ENCODE peak calls at places on chromosomes 4 and X, in seven cellular contexts. One of them, this sample, is unnamed.

GRCh38 chrX:108732630-108733321 is 3.6 kb downstream of the IRS4 start:
- DNase-seq in type B pancreatic cell: no peak
- DNase-seq in PC-3: no peak
- DNase-seq in substantia nigra: no peak
- DNase-seq in kidney glomerular epithelial cell: no peak
- DNase-seq in kidney epithelial cell: no peak
- DNase-seq in caudate nucleus: no peak
- DNase-seq in this sample: no peak

GRCh38 chr4:155529197-155529596 is 137.5 kb upstream of the GUCY1A1 start:
- DNase-seq in type B pancreatic cell: no peak
- DNase-seq in PC-3: peak
- DNase-seq in substantia nigra: no peak
- DNase-seq in kidney glomerular epithelial cell: peak
- DNase-seq in kidney epithelial cell: no peak
- DNase-seq in caudate nucleus: no peak
- DNase-seq in this sample: no peak

GRCh38 chr4:131499139-131499873 is 1649.8 kb upstream of the PCDH10 start:
- DNase-seq in type B pancreatic cell: no peak
- DNase-seq in PC-3: peak
- DNase-seq in substantia nigra: no peak
- DNase-seq in kidney glomerular epithelial cell: peak
- DNase-seq in kidney epithelial cell: peak
- DNase-seq in caudate nucleus: no peak
- DNase-seq in this sample: no peak

GRCh38 chr4:78299565-78299972 is 242.4 kb downstream of the FRAS1 start:
- DNase-seq in type B pancreatic cell: no peak
- DNase-seq in PC-3: no peak
- DNase-seq in substantia nigra: no peak
- DNase-seq in kidney glomerular epithelial cell: no peak
- DNase-seq in kidney epithelial cell: no peak
- DNase-seq in caudate nucleus: no peak
- DNase-seq in this sample: no peak

GRCh38 chrX:40661489-40661888 is 14.1 kb upstream of the CXorf38 start:
- DNase-seq in type B pancreatic cell: no peak
- DNase-seq in PC-3: no peak
- DNase-seq in substantia nigra: no peak
- DNase-seq in kidney glomerular epithelial cell: no peak
- DNase-seq in kidney epithelial cell: no peak
- DNase-seq in caudate nucleus: no peak
- DNase-seq in this sample: no peak

GRCh38 chrX:13834316-13834715 is 17.4 kb upstream of the GPM6B start:
- DNase-seq in type B pancreatic cell: no peak
- DNase-seq in PC-3: no peak
- DNase-seq in substantia nigra: no peak
- DNase-seq in kidney glomerular epithelial cell: no peak
- DNase-seq in kidney epithelial cell: no peak
- DNase-seq in caudate nucleus: no peak
- DNase-seq in this sample: no peak

GRCh38 chr4:88366460-88366859 is 12.2 kb upstream of the HERC6 start:
- DNase-seq in type B pancreatic cell: no peak
- DNase-seq in PC-3: no peak
- DNase-seq in substantia nigra: no peak
- DNase-seq in kidney glomerular epithelial cell: no peak
- DNase-seq in kidney epithelial cell: no peak
- DNase-seq in caudate nucleus: no peak
- DNase-seq in this sample: no peak

GRCh38 chrX:129115104-129115503 is 408.2 kb downstream of the SMARCA1 start:
- DNase-seq in type B pancreatic cell: no peak
- DNase-seq in PC-3: peak
- DNase-seq in substantia nigra: no peak
- DNase-seq in kidney glomerular epithelial cell: no peak
- DNase-seq in kidney epithelial cell: no peak
- DNase-seq in caudate nucleus: no peak
- DNase-seq in this sample: no peak

GRCh38 chrX:1492421-1493012 is 39.8 kb upstream of the ASMTL start:
- DNase-seq in type B pancreatic cell: no peak
- DNase-seq in PC-3: no peak
- DNase-seq in substantia nigra: no peak
- DNase-seq in kidney glomerular epithelial cell: no peak
- DNase-seq in kidney epithelial cell: no peak
- DNase-seq in caudate nucleus: no peak
- DNase-seq in this sample: no peak

GRCh38 chr4:174808119-174808518 is 20.9 kb downstream of the GLRA3 start:
- DNase-seq in type B pancreatic cell: no peak
- DNase-seq in PC-3: no peak
- DNase-seq in substantia nigra: no peak
- DNase-seq in kidney glomerular epithelial cell: no peak
- DNase-seq in kidney epithelial cell: no peak
- DNase-seq in caudate nucleus: no peak
- DNase-seq in this sample: no peak

GRCh38 chr4:106541253-106541652 is 172.7 kb upstream of the GIMD1 start:
- DNase-seq in type B pancreatic cell: no peak
- DNase-seq in PC-3: peak
- DNase-seq in substantia nigra: no peak
- DNase-seq in kidney glomerular epithelial cell: peak
- DNase-seq in kidney epithelial cell: peak
- DNase-seq in caudate nucleus: no peak
- DNase-seq in this sample: no peak

GRCh38 chrX:23720117-23720677 is 22.9 kb downstream of the ACOT9 start:
- DNase-seq in type B pancreatic cell: no peak
- DNase-seq in PC-3: no peak
- DNase-seq in substantia nigra: no peak
- DNase-seq in kidney glomerular epithelial cell: no peak
- DNase-seq in kidney epithelial cell: no peak
- DNase-seq in caudate nucleus: no peak
- DNase-seq in this sample: no peak

GRCh38 chr4:82721819-82722423 is 76.7 kb downstream of the SCD5 start:
- DNase-seq in type B pancreatic cell: no peak
- DNase-seq in PC-3: peak
- DNase-seq in substantia nigra: no peak
- DNase-seq in kidney glomerular epithelial cell: no peak
- DNase-seq in kidney epithelial cell: no peak
- DNase-seq in caudate nucleus: peak
- DNase-seq in this sample: peak

GRCh38 chr4:152605641-152606304 is 69.9 kb upstream of the FBXW7 start:
- DNase-seq in type B pancreatic cell: no peak
- DNase-seq in PC-3: no peak
- DNase-seq in substantia nigra: peak
- DNase-seq in kidney glomerular epithelial cell: no peak
- DNase-seq in kidney epithelial cell: peak
- DNase-seq in caudate nucleus: no peak
- DNase-seq in this sample: no peak

GRCh38 chr4:1345905-1346780 is 865 bp upstream of the UVSSA start:
- DNase-seq in type B pancreatic cell: no peak
- DNase-seq in PC-3: peak
- DNase-seq in substantia nigra: no peak
- DNase-seq in kidney glomerular epithelial cell: peak
- DNase-seq in kidney epithelial cell: no peak
- DNase-seq in caudate nucleus: peak
- DNase-seq in this sample: no peak

GRCh38 chr4:153651041-153651960 is 32.8 kb upstream of the TLR2 start:
- DNase-seq in type B pancreatic cell: no peak
- DNase-seq in PC-3: peak
- DNase-seq in substantia nigra: peak
- DNase-seq in kidney glomerular epithelial cell: no peak
- DNase-seq in kidney epithelial cell: no peak
- DNase-seq in caudate nucleus: no peak
- DNase-seq in this sample: no peak

GRCh38 chr4:98929341-98930267 is 671 bp upstream of the EIF4E start:
- DNase-seq in type B pancreatic cell: no peak
- DNase-seq in PC-3: peak
- DNase-seq in substantia nigra: peak
- DNase-seq in kidney glomerular epithelial cell: peak
- DNase-seq in kidney epithelial cell: peak
- DNase-seq in caudate nucleus: peak
- DNase-seq in this sample: peak

GRCh38 chr4:156006192-156006591 is 52.5 kb upstream of the CTSO start:
- DNase-seq in type B pancreatic cell: no peak
- DNase-seq in PC-3: no peak
- DNase-seq in substantia nigra: no peak
- DNase-seq in kidney glomerular epithelial cell: no peak
- DNase-seq in kidney epithelial cell: no peak
- DNase-seq in caudate nucleus: no peak
- DNase-seq in this sample: no peak

GRCh38 chr4:90958256-90958895 is 831.2 kb downstream of the CCSER1 start:
- DNase-seq in type B pancreatic cell: no peak
- DNase-seq in PC-3: peak
- DNase-seq in substantia nigra: no peak
- DNase-seq in kidney glomerular epithelial cell: peak
- DNase-seq in kidney epithelial cell: peak
- DNase-seq in caudate nucleus: no peak
- DNase-seq in this sample: no peak

GRCh38 chr4:166538491-166539005 is 665.5 kb downstream of the TLL1 start:
- DNase-seq in type B pancreatic cell: no peak
- DNase-seq in PC-3: peak
- DNase-seq in substantia nigra: no peak
- DNase-seq in kidney glomerular epithelial cell: no peak
- DNase-seq in kidney epithelial cell: no peak
- DNase-seq in caudate nucleus: no peak
- DNase-seq in this sample: no peak

GRCh38 chr4:145012841-145013240 is 85.2 kb downstream of the ANAPC10 start:
- DNase-seq in type B pancreatic cell: no peak
- DNase-seq in PC-3: peak
- DNase-seq in substantia nigra: no peak
- DNase-seq in kidney glomerular epithelial cell: no peak
- DNase-seq in kidney epithelial cell: peak
- DNase-seq in caudate nucleus: no peak
- DNase-seq in this sample: no peak

GRCh38 chr4:34731045-34731444 is 1513.3 kb downstream of the ARAP2 start:
- DNase-seq in type B pancreatic cell: no peak
- DNase-seq in PC-3: no peak
- DNase-seq in substantia nigra: no peak
- DNase-seq in kidney glomerular epithelial cell: no peak
- DNase-seq in kidney epithelial cell: no peak
- DNase-seq in caudate nucleus: no peak
- DNase-seq in this sample: no peak

This sample was measured in frontal cortex.